ENCODE peak calls at places on chromosomes 11 and 22, in four cellular contexts. I, G, D and A are unnamed samples.

GRCh38 chr11:9571766-9572120 is 1.7 kb upstream of the WEE1 start:
- DNase-seq in I (no peak), G (no peak), D (no peak), A (no peak)

GRCh38 chr11:118282635-118283310 is 18.7 kb upstream of the MPZL2 start:
- DNase-seq in I (no peak), G (no peak), D (no peak), A (no peak)

GRCh38 chr11:21771097-21771496 is 421.8 kb upstream of the ANO5 start:
- DNase-seq in I (no peak), G (no peak), D (no peak), A (no peak)

GRCh38 chr11:57357827-57358226 is 19.7 kb downstream of the P2RX3 start:
- DNase-seq in I (peak; percentile 16), G (no peak), D (no peak), A (no peak)

GRCh38 chr11:75272821-75273301 is 32.3 kb downstream of the TPBGL start:
- DNase-seq in I (no peak), G (no peak), D (no peak), A (no peak)

GRCh38 chr11:726278-726915 is 20.4 kb downstream of the EPS8L2 start:
- DNase-seq in I (no peak), G (peak; percentile 80), D (no peak), A (peak; percentile 83)

GRCh38 chr11:409600-410471 is 5.0 kb downstream of the SIGIRR start:
- DNase-seq in I (no peak), G (no peak), D (no peak), A (peak; percentile 49)

GRCh38 chr11:110870816-110871522 is 158.7 kb upstream of the ARHGAP20 start:
- DNase-seq in I (no peak), G (no peak), D (no peak), A (no peak)

GRCh38 chr11:111379500-111380136 is 543 bp upstream of the POU2AF1 start:
- DNase-seq in I (no peak), G (no peak), D (no peak), A (no peak)

GRCh38 chr22:29886601-29887000 is 3.6 kb downstream of the MTMR3 start:
- DNase-seq in I (no peak), G (no peak), D (no peak), A (no peak)

GRCh38 chr11:1336836-1337646 is 27.6 kb upstream of the TOLLIP start:
- DNase-seq in I (no peak), G (peak; percentile 11), D (no peak), A (peak; percentile 79)

GRCh38 chr11:34251640-34251980 is 106.2 kb downstream of the ABTB2 start:
- DNase-seq in I (peak; percentile 6), G (no peak), D (no peak), A (no peak)

GRCh38 chr11:134478176-134478575 is 66.1 kb upstream of the B3GAT1 start:
- DNase-seq in I (no peak), G (no peak), D (no peak), A (no peak)

GRCh38 chr11:123195182-123196059 is at the start of gene CLMP:
- DNase-seq in I (peak; percentile 27), G (peak; percentile 57), D (no peak), A (no peak)

GRCh38 chr11:108880510-108880909 is 215.6 kb downstream of the DDX10 start:
- DNase-seq in I (peak; percentile 86), G (no peak), D (no peak), A (no peak)

GRCh38 chr22:27630754-27631153 is 170.8 kb downstream of the MN1 start:
- DNase-seq in I (no peak), G (no peak), D (no peak), A (no peak)

GRCh38 chr22:30717331-30717921 is 22.8 kb downstream of the OSBP2 start:
- DNase-seq in I (peak; percentile 93), G (peak; percentile 26), D (no peak), A (no peak)

GRCh38 chr11:74069146-74070046 is 60.5 kb upstream of the UCP3 start:
- DNase-seq in I (no peak), G (no peak), D (no peak), A (no peak)

GRCh38 chr11:118953265-118953664 is 2.8 kb upstream of the UPK2 start:
- DNase-seq in I (no peak), G (no peak), D (no peak), A (no peak)

GRCh38 chr11:64036081-64037026 is 623 bp downstream of the FLRT1 start:
- DNase-seq in I (peak; percentile 15), G (no peak), D (no peak), A (no peak)

GRCh38 chr22:30830907-30831306 is 136.2 kb downstream of the OSBP2 start:
- DNase-seq in I (peak; percentile 99), G (peak; percentile 85), D (no peak), A (no peak)

GRCh38 chr11:27158763-27159679 is 118.4 kb downstream of the BBOX1 start:
- DNase-seq in I (peak; percentile 78), G (peak; percentile 80), D (no peak), A (no peak)

GRCh38 chr22:30742291-30743256 is 47.9 kb downstream of the OSBP2 start:
- DNase-seq in I (no peak), G (no peak), D (no peak), A (no peak)

GRCh38 chr11:115499891-115500290 is 4.3 kb downstream of the CADM1 start:
- DNase-seq in I (no peak), G (no peak), D (no peak), A (no peak)

GRCh38 chr22:41334951-41335635 is 33.8 kb downstream of the ZC3H7B start:
- DNase-seq in I (no peak), G (no peak), D (no peak), A (no peak)

GRCh38 chr11:6927030-6927617 is 898 bp downstream of the ZNF215 start:
- DNase-seq in I (no peak), G (peak; percentile 7), D (no peak), A (no peak)

GRCh38 chr22:42697542-42698013 is 23.1 kb downstream of the A4GALT start:
- DNase-seq in I (peak; percentile 88), G (peak; percentile 68), D (no peak), A (no peak)

GRCh38 chr11:120707663-120708062 is 196.1 kb downstream of the GRIK4 start:
- DNase-seq in I (no peak), G (no peak), D (no peak), A (no peak)

GRCh38 chr11:76148207-76148606 is 58.1 kb downstream of the WNT11 start:
- DNase-seq in I (no peak), G (no peak), D (no peak), A (no peak)

GRCh38 chr11:86592659-86593451 is 79.6 kb downstream of the ME3 start:
- DNase-seq in I (peak; percentile 96), G (peak; percentile 87), D (peak; percentile 33), A (no peak)

GRCh38 chr11:92225563-92226308 is 1.1 kb downstream of the FAT3 start:
- DNase-seq in I (no peak), G (no peak), D (no peak), A (no peak)

GRCh38 chr11:9103542-9104276 is 12.3 kb upstream of the SCUBE2 start:
- DNase-seq in I (no peak), G (no peak), D (no peak), A (no peak)

GRCh38 chr11:107778839-107779517 is 67.1 kb upstream of the SLN start:
- DNase-seq in I (no peak), G (no peak), D (no peak), A (no peak)

GRCh38 chr11:33965032-33965431 is 73.2 kb upstream of the LMO2 start:
- DNase-seq in I (no peak), G (no peak), D (no peak), A (no peak)